ENCODE peak calls at places on chromosomes 3 and 15, in four cellular contexts. Z, F, Q and L are unnamed samples.

GRCh38 chr3:112531358-112531781 is 30.4 kb downstream of the ATG3 start:
- DNase-seq in Q (peak; percentile 6), Z (peak; percentile 3), F (no peak), L (no peak)

GRCh38 chr15:31867536-31868442 is 162.5 kb upstream of the CHRNA7 start:
- DNase-seq in Z (peak; percentile 20), Q (peak; percentile 46), F (peak; percentile 11), L (peak; percentile 51)

GRCh38 chr3:4866841-4867240 is 112.4 kb upstream of the BHLHE40 start:
- DNase-seq in Z (no peak), Q (no peak), F (no peak), L (no peak)

GRCh38 chr3:112261742-112262141 is 32.3 kb downstream of the SLC9C1 start:
- DNase-seq in Q (no peak), F (no peak), Z (no peak), L (no peak)

GRCh38 chr3:61617041-61617440 is 55.7 kb downstream of the PTPRG start:
- DNase-seq in Q (no peak), F (no peak), Z (no peak), L (no peak)

GRCh38 chr3:12963184-12963868 is 109.9 kb downstream of the IQSEC1 start:
- DNase-seq in F (no peak), Z (no peak), Q (no peak), L (no peak)

GRCh38 chr15:63381301-63382192 is at the start of gene CA12:
- DNase-seq in Z (peak; percentile 28), F (no peak), Q (no peak), L (no peak)

GRCh38 chr3:102530443-102531195 is 95.8 kb downstream of the ZPLD1 start:
- DNase-seq in Z (no peak), F (no peak), Q (no peak), L (no peak)

GRCh38 chr15:45088801-45089711 is 24.9 kb downstream of the DUOX2 start:
- DNase-seq in Z (peak; percentile 36), Q (no peak), F (no peak), L (no peak)

GRCh38 chr15:20672469-20672868 is 130.9 kb upstream of the GOLGA6L6 start:
- DNase-seq in Z (no peak), Q (no peak), F (no peak), L (no peak)

GRCh38 chr15:79076661-79077060 is 13.9 kb downstream of the RASGRF1 start:
- DNase-seq in F (no peak), Z (no peak), Q (no peak), L (no peak)

GRCh38 chr3:194315965-194316361 is 35.2 kb downstream of the CPN2 start:
- DNase-seq in F (no peak), Q (no peak), Z (no peak), L (no peak)

GRCh38 chr15:63256433-63256884 is 20.9 kb upstream of the APH1B start:
- DNase-seq in F (no peak), Q (no peak), Z (peak; percentile 33), L (peak; percentile 69)

GRCh38 chr3:51388286-51389029 is 2.6 kb upstream of the RBM15B start:
- DNase-seq in Z (peak; percentile 45), Q (peak; percentile 26), F (no peak), L (no peak)

GRCh38 chr3:30510596-30510995 is 95.8 kb upstream of the TGFBR2 start:
- DNase-seq in F (no peak), Q (no peak), Z (no peak), L (no peak)

GRCh38 chr3:27428446-27428845 is 55.7 kb downstream of the SLC4A7 start:
- DNase-seq in F (no peak), Z (no peak), Q (no peak), L (no peak)

GRCh38 chr15:45276851-45277250 is 24.8 kb downstream of the SLC28A2 start:
- DNase-seq in F (peak; percentile 11), Q (no peak), Z (peak; percentile 50), L (no peak)

GRCh38 chr15:63251701-63252100 is 25.7 kb upstream of the APH1B start:
- DNase-seq in Q (no peak), Z (no peak), F (no peak), L (no peak)

DNA sequence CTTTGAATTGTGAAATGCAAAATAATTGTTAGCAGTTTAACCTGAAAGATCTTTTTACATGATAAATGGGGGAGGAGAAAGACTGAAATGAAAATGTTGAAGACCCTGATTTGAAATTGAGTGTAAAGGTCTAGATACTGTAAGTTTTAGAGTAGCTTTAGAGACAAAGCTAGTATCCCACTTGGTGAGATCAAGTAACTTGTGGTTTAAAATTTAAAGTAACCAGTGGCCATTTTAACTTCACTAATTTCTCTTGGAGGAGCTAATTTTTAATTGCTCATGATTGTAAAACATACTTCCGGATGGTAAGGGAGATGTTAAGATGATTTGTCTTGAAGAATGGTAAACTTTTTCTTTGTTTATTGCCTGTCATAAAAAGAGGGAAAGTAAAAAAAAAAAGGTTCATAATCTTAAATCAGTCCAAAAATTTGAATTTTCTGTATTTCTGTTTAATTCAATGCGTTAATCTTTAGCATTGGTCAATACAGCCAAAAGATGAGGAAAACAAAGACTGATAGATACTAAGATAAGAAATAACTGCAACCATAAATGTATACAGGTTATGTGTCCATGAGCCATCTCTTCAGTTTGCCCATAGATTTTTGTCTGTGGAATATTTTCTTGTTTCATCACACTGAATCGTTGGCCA is 15.2 kb upstream of the CHD2 start:
- DNase-seq in F (no peak), Q (no peak), Z (no peak), L (no peak)
- H3K4me3 ChIP-seq in F (peak overlapping the region; percentile 97), Q (peak overlapping the region; percentile 95), Z (peak overlapping the region; percentile 99), L (peak overlapping the region; percentile 65)

GRCh38 chr3:187967982-187968381 is 186.0 kb upstream of the LPP start:
- DNase-seq in Q (no peak), F (no peak), Z (no peak), L (no peak)
- TF ChIP-seq YY1 in Q (no peak), F (no peak), Z (no peak), L (no peak)

DNA sequence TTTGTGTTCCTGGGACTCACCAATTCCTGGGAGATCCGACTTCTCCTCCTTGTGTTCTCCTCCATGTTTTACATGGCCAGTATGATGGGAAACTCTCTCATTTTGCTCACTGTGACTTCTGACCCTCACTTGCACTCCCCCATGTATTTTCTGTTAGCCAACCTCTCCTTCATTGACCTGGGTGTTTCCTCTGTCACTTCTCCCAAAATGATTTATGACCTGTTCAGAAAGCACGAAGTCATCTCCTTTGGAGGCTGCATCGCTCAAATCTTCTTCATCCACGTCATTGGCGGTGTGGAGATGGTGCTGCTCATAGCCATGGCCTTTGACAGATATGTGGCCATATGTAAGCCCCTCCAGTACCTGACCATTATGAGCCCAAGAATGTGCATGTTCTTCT is 16.8 kb downstream of the OR4F15 start:
- DNase-seq in Q (no peak), Z (no peak), F (no peak), L (no peak)
- H3K4me3 ChIP-seq in Q (no peak overlapping the region), Z (no peak overlapping the region), F (no peak overlapping the region), L (no peak overlapping the region)

DNA sequence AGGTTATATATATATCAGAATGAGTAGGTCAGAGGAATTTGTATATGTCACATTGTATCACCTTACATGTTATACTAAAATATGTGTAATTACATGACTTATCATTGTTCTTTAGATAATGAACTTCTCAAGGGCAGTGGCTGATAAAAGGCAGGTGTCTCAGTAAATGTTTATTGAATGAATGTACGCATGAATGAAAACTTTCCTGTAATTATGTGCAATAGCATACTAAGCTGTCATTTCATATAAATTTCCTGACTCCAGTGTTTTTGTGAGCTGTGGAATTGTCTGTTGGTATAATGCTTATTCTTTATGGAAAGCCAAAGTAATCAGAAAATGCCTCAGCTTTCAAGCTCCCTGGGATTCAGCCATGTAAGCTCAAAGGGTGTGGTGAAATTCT is 4.2 kb downstream of the TBC1D23 start:
- DNase-seq in F (no peak), Q (no peak), Z (no peak), L (no peak)
- TF ChIP-seq YY1 in F (no peak), Q (no peak), Z (no peak), L (no peak)

DNA sequence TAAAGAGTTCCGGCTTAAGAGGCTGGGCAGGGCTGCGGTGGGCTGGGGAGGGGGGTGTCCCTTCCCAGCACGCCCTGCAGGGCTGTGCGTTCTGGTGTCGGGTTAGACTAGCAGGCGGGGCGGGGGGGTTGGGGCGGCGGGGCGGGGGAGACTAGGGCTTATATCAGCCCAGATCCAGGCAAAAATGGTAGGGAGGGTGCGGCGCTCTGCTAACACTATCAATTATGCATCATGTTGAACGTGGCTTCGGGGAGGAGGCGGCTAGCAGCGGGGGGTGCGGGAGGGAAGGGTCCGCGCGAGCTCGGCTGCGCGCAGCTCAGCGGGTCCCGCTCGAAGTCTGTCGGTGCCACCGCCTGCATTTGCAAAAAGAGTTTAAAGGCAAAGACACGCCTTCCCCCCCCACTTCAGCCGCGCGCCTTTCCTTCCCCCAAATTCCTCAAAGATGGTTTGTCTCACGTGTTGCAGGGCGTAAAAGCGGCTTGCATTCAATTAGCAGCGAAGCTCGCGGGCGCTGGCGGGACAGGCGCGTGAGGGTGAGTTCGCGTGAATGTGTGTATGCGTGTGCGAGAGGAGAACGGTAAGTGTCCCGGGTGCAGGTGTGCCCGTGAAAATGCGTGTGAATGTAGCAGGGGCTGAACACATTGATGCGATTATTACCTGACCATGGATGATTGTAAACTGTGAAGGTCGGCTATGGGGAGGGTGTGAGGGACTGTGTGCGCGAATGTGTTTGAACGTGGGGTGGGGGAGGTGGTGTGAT is at the start of gene ISLR2:
- DNase-seq in F (no peak), Z (no peak), Q (no peak), L (no peak)
- H3K4me3 ChIP-seq in F (no peak within 1 kb of the TSS), Z (no peak within 1 kb of the TSS), Q (no peak within 1 kb of the TSS), L (peak within 1 kb of the TSS; percentile 31)

GRCh38 chr15:69903476-69904295 is 194.0 kb downstream of the TLE3 start:
- DNase-seq in Z (no peak), Q (no peak), F (no peak), L (no peak)
- TF ChIP-seq YY1 in Z (no peak), Q (no peak), F (no peak), L (no peak)